ENCODE peak calls at places on chromosomes 6 and 20, in four cellular contexts. C, V, H and L are unnamed samples.

GRCh38 chr6:134436281-134436815 is 118.4 kb upstream of the SGK1 start:
- DNase-seq in C (peak), H (no peak), V (peak), L (peak)

GRCh38 chr6:76683985-76684384 is 611.5 kb upstream of the IMPG1 start:
- DNase-seq in C (no peak), V (no peak), H (peak), L (no peak)

GRCh38 chr6:126821706-126822105 is 296.8 kb upstream of the RSPO3 start:
- DNase-seq in V (no peak), H (peak), C (no peak), L (no peak)

GRCh38 chr20:25310921-25311728 is 63.2 kb downstream of the PYGB start:
- DNase-seq in C (peak), V (peak), H (peak), L (peak)

GRCh38 chr20:56414842-56415765 is 3.0 kb downstream of the CASS4 start:
- DNase-seq in H (no peak), C (no peak), V (peak), L (peak)

GRCh38 chr20:49989234-49990065 is 6.7 kb downstream of the SNAI1 start:
- DNase-seq in C (no peak), H (no peak), V (peak), L (peak)

GRCh38 chr6:101458341-101458740 is 64.8 kb downstream of the GRIK2 start:
- DNase-seq in H (no peak), C (no peak), V (no peak), L (no peak)

GRCh38 chr6:117481278-117481925 is 1.1 kb upstream of the DCBLD1 start:
- DNase-seq in V (no peak), C (no peak), H (no peak), L (no peak)

GRCh38 chr6:75528423-75528822 is 34.8 kb upstream of the FILIP1 start:
- DNase-seq in C (no peak), V (peak), H (no peak), L (peak)

GRCh38 chr6:10426781-10427279 is 12.0 kb upstream of the TFAP2A start:
- DNase-seq in H (no peak), V (no peak), C (no peak), L (no peak)
- H3K9ac ChIP-seq in H (peak), V (peak), C (no peak), L (peak)

GRCh38 chr6:42506070-42506469 is 54.3 kb upstream of the TRERF1 start:
- DNase-seq in C (no peak), H (no peak), V (no peak), L (no peak)

GRCh38 chr6:42509765-42510164 is 54.1 kb upstream of the UBR2 start:
- DNase-seq in C (peak), H (no peak), V (peak), L (no peak)

GRCh38 chr6:42505377-42505702 is 53.6 kb upstream of the TRERF1 start:
- DNase-seq in C (peak), V (peak), H (no peak), L (peak)

GRCh38 chr6:42507901-42508300 is 55.9 kb upstream of the UBR2 start:
- DNase-seq in C (peak), H (no peak), V (peak), L (peak)

DNA sequence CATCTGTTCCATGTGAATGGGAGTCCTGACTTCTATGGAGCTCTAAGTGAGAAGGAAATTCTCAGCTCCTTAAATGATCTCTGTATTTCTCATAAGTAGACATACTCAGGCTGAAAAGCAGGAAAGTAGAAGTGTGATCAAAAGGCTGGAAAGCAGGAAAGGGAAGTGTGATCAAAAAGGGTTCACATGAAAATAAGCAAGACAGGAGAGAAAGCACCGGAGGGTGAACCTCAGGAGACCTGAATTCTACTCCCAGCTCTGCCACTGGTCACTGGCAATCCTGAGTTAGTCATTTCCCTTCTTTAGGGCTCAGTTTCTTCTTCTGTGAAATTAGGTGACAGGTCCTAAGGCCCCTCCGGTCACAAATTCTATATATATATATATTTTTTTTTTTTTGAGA is 55.5 kb upstream of the TRERF1 start:
- DNase-seq in V (no peak), C (no peak), H (no peak), L (no peak)
- H3K9ac ChIP-seq in V (peak), C (no peak), H (no peak), L (no peak)

DNA sequence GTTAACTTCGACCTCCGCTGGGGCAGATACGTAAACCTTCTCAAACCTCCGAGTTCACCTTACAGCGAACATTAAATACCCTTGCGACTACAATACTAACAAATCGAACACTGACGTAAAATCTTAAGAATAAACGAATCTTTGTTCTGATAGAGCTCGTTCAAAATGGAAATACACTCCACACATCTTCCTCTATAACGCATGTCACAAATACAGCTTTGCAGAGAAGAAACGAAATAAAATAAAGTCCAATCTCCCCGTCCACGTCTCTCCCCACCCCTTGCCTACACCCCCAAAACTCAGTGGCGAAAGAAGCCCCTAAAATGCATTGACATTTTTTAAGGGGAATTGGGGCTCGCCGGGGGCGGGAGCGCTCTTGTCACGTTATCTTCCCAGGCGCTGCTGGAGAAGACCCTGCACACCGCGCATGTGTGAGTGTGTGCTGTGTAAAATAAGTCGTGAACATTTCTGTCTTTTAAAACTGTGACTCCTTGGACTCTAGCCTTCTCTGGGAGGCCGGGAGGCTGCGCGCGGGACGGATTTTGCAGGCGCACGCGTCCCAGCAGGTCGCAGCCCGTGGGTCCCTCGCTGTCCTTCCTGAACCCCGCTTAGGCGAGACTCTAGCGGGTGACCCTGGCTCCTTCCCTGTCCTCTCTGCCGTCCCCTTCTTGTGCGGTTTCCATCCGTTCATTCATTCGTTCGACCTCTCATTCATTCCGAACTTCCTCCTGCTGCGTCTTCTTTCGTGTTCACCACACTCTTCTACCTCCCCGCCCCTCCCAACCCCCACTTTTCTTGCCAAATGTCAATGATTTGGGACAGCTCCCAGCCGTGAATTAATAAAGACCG is 2.4 kb downstream of the NRN1 start:
- DNase-seq in C (no peak), H (no peak), V (no peak), L (peak)
- H3K9ac ChIP-seq in C (no peak), H (peak), V (peak), L (peak)

GRCh38 chr20:43420192-43420591 is 37.5 kb upstream of the SRSF6 start:
- DNase-seq in C (no peak), H (no peak), V (no peak), L (no peak)

GRCh38 chr20:43415661-43416430 is 41.9 kb upstream of the SRSF6 start:
- DNase-seq in V (no peak), C (no peak), H (no peak), L (peak)

DNA sequence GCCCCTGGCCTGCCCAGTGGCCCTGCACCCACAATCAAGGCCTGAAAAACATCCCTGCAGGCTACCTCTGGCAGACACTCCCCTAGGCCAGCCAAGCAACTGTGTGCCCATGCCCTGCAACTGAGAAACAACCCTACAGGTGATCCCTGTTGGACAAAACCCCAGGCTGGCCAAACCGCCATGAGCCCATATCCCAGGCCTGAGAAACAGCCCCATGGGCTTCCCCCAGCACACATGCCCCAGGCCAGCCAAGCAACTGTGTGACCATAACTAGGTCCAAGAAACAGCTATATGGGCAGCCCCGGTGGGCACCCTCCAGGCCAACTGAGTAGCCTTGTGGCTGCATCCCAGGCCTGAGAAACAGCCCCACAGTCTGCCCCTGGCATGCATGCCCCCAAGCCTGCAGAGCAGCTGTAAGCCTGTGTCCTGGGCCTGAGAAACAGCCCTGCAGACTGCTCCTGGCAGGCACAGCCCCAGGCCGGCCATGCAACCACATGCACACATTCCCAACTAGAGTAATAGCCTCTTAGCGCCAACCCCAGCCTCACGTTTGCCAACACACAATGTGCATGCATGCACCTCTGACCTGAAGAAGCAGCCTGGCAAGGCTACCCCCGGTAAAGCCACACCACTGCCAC is 41.0 kb upstream of the SRSF6 start:
- DNase-seq in C (no peak), H (no peak), V (no peak), L (no peak)
- H3K9ac ChIP-seq in C (no peak), H (no peak), V (no peak), L (no peak)

DNA sequence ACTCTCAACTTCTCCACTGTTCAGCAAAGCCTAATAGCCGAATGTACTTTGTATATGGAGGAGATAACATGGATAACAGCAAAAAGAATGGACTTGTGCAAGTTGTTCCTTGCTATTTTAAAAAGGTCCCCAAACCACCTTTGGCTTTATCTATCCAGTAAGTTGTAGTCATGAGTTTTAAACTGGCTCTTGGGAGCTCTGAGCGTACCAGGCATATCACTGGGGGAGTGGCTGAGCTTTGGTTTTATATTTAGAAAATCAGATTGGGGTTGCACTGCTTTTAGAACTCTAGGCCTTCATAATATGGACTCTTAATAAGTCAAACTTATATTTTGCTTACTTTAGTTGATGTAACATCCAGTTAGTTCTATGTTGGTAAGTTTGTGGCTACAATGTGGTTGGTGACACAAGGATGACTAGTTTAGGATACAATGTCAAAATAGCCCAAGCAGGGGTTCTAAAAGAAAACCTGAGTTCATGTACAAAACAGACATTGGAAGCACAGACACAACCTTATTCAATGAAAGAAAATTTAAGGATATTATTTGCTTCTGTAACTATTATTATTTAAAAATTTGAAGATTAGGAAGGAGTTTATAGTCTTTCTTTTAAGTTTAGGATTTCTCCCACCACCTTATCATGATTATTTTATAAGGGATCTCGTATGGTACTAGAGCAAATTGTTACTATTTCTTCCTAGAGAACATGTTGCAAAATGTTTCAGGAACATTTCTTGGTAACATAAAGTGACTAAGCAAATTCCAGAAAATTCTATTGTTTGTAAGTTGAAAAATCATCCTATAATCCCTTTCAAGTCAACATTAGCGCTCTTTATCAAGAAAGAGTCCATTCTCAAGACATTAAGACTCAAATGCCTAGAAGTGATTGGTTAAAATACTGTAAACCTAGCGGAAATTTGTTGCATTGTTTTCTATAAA is 165.8 kb upstream of the SUPT3H start:
- DNase-seq in V (peak), C (peak), H (no peak), L (peak)
- H3K9ac ChIP-seq in V (no peak), C (peak), H (no peak), L (no peak)

GRCh38 chr6:17865798-17866725 is 121.4 kb downstream of the KIF13A start:
- DNase-seq in H (no peak), V (peak), C (peak), L (peak)
- H3K9ac ChIP-seq in H (no peak), V (peak), C (peak), L (peak)

DNA sequence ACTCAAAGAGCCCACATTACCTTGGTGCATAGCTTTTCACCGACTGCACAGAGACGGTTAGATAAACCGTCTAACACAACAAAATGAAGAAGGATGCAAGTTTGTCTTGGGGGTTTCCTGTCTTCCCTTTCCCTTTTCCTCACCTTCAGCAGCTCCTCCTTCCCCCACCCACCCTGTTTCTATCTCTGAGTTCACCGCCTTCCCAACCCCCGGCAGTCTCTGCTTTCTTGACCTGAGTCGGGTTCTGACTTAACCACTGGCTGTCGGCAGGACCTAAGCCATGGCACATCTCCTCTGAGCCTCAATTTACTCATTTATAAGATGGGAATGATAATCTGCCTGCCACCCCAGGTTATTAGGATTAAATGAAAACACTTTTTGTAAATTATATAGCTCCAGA is 25.8 kb upstream of the CNKSR3 start:
- DNase-seq in H (no peak), V (no peak), C (no peak), L (no peak)
- H3K9ac ChIP-seq in H (no peak), V (no peak), C (no peak), L (no peak)

GRCh38 chr6:46011241-46012085 is 4.2 kb downstream of the CLIC5 start:
- DNase-seq in H (peak), V (peak), C (no peak), L (no peak)
- H3K9ac ChIP-seq in H (peak), V (no peak), C (no peak), L (no peak)